ENCODE peak calls at places on chromosome 7, in eight cellular contexts. G, E, I, P, O, Z, D and N are unnamed samples.
A peak's percentile ranks its signal among the peaks of the same experiment; 100 is the strongest.

GRCh38 chr7:64867863-64868440 is 35.1 kb upstream of the ZNF273 start:
- DNase-seq in G (no peak), E (no peak), I (no peak), P (no peak), O (no peak), Z (no peak), D (no peak), N (no peak)

GRCh38 chr7:29564455-29565185 is 985 bp downstream of the PRR15 start:
- DNase-seq in G (no peak), E (no peak), I (peak; percentile 53), P (no peak), O (peak; percentile 56), Z (peak; percentile 56), D (peak; percentile 63), N (peak; percentile 81)

GRCh38 chr7:135844903-135845302 is 96.3 kb upstream of the FAM180A start:
- DNase-seq in G (no peak), E (no peak), I (no peak), P (no peak), O (no peak), Z (no peak), D (no peak), N (no peak)

GRCh38 chr7:106313456-106313891 is 28.7 kb upstream of the NAMPT start:
- DNase-seq in G (no peak), E (no peak), I (no peak), P (no peak), O (no peak), Z (peak; percentile 82), D (no peak), N (peak; percentile 38)

GRCh38 chr7:101432316-101432715 is 69.6 kb downstream of the COL26A1 start:
- DNase-seq in G (no peak), E (no peak), I (no peak), P (no peak), O (no peak), Z (no peak), D (no peak), N (no peak)

GRCh38 chr7:35699906-35700305 is 5.0 kb upstream of the HERPUD2 start:
- DNase-seq in G (no peak), E (no peak), I (no peak), P (no peak), O (no peak), Z (peak; percentile 36), D (no peak), N (no peak)

GRCh38 chr7:31633894-31634494 is 53.0 kb upstream of the PPP1R17 start:
- DNase-seq in G (peak; percentile 60), E (no peak), I (peak; percentile 12), P (peak; percentile 7), O (no peak), Z (peak; percentile 23), D (peak; percentile 77), N (peak; percentile 56)

GRCh38 chr7:93194368-93194767 is 31.9 kb downstream of the HEPACAM2 start:
- DNase-seq in G (no peak), E (no peak), I (no peak), P (peak; percentile 5), O (no peak), Z (no peak), D (peak; percentile 47), N (peak; percentile 55)

GRCh38 chr7:92875719-92876118 is 39.3 kb upstream of the CDK6 start:
- DNase-seq in G (no peak), E (no peak), I (no peak), P (no peak), O (no peak), Z (no peak), D (no peak), N (no peak)

GRCh38 chr7:148747274-148747673 is 48.6 kb downstream of the CUL1 start:
- DNase-seq in G (no peak), E (no peak), I (no peak), P (no peak), O (no peak), Z (no peak), D (peak; percentile 56), N (no peak)

GRCh38 chr7:136102881-136103280 is 125.7 kb upstream of the MTPN start:
- DNase-seq in G (no peak), E (no peak), I (no peak), P (no peak), O (no peak), Z (no peak), D (no peak), N (no peak)

GRCh38 chr7:100889761-100890639 is 485 bp upstream of the UFSP1 start:
- DNase-seq in G (peak; percentile 90), E (peak; percentile 92), I (peak; percentile 94), P (peak; percentile 77), O (peak; percentile 94), Z (peak; percentile 92), D (peak; percentile 96), N (peak; percentile 96)

GRCh38 chr7:106151459-106152312 is 39.6 kb upstream of the SYPL1 start:
- DNase-seq in G (no peak), E (no peak), I (no peak), P (no peak), O (no peak), Z (no peak), D (peak; percentile 16), N (peak; percentile 10)

GRCh38 chr7:113094517-113095249 is 8.1 kb upstream of the GPR85 start:
- DNase-seq in G (no peak), E (no peak), I (no peak), P (no peak), O (no peak), Z (no peak), D (no peak), N (no peak)

GRCh38 chr7:29113384-29114102 is 32.8 kb downstream of the CPVL start:
- DNase-seq in G (no peak), E (no peak), I (no peak), P (no peak), O (no peak), Z (no peak), D (peak; percentile 73), N (peak; percentile 44)

GRCh38 chr7:25456467-25457171 is 228.3 kb upstream of the NPVF start:
- DNase-seq in G (no peak), E (no peak), I (no peak), P (no peak), O (no peak), Z (peak; percentile 3), D (no peak), N (no peak)

GRCh38 chr7:4244041-4244440 is 438.1 kb upstream of the FOXK1 start:
- DNase-seq in G (no peak), E (no peak), I (no peak), P (no peak), O (no peak), Z (no peak), D (no peak), N (no peak)

GRCh38 chr7:47832105-47832715 is 116.1 kb downstream of the PKD1L1 start:
- DNase-seq in G (no peak), E (no peak), I (no peak), P (no peak), O (no peak), Z (no peak), D (no peak), N (no peak)

GRCh38 chr7:47827886-47828285 is 120.4 kb downstream of the PKD1L1 start:
- DNase-seq in G (no peak), E (no peak), I (no peak), P (no peak), O (no peak), Z (no peak), D (no peak), N (no peak)

GRCh38 chr7:47827321-47827720 is 120.9 kb downstream of the PKD1L1 start:
- DNase-seq in G (no peak), E (no peak), I (no peak), P (no peak), O (no peak), Z (no peak), D (no peak), N (no peak)

GRCh38 chr7:47830015-47830414 is 118.3 kb downstream of the PKD1L1 start:
- DNase-seq in G (no peak), E (no peak), I (no peak), P (no peak), O (no peak), Z (no peak), D (no peak), N (no peak)

DNA sequence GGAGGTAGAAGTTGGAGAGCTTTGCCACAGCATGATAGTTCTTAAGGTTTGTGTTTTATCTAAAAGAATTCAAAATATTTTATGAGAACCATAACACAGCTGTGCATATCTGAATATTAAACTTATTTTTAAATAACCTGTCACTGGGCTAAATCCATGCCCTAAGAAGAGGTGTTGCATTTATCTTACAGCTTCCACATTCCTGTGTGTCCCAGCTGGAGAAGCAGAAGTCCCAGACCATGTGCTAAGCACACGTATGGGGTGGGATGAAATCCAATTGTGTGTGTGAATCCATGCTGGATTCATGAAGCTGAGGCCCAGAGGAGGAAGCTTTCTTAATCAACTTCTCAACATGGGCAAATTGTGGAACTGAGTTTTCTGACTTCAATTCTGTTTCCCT is 121.5 kb downstream of the PKD1L1 start:
- DNase-seq in G (no peak), E (no peak), I (no peak), P (no peak), O (no peak), Z (peak; percentile 44), D (no peak), N (no peak)
- H3K4me3 ChIP-seq in G (no peak overlapping the region), E (no peak overlapping the region), I (no peak overlapping the region), P (no peak overlapping the region), O (no peak overlapping the region), Z (no peak overlapping the region), D (no peak overlapping the region), N (no peak overlapping the region)

GRCh38 chr7:134782121-134782623 is 2.7 kb downstream of the CALD1 start:
- DNase-seq in G (no peak), E (no peak), I (no peak), P (no peak), O (no peak), Z (peak; percentile 45), D (no peak), N (peak; percentile 71)
- H3K4me3 ChIP-seq in G (no peak overlapping the region), E (no peak overlapping the region), I (peak overlapping the region; percentile 66), P (peak overlapping the region; percentile 76), O (peak overlapping the region; percentile 66), Z (peak overlapping the region; percentile 100), D (no peak overlapping the region), N (peak overlapping the region; percentile 75)

GRCh38 chr7:27971171-27971570 is 209.4 kb downstream of the JAZF1 start:
- DNase-seq in G (no peak), E (no peak), I (no peak), P (no peak), O (no peak), Z (no peak), D (no peak), N (no peak)
- H3K4me3 ChIP-seq in G (no peak overlapping the region), E (no peak overlapping the region), I (no peak overlapping the region), P (no peak overlapping the region), O (no peak overlapping the region), Z (no peak overlapping the region), D (no peak overlapping the region), N (no peak overlapping the region)

GRCh38 chr7:21215307-21215706 is 212.6 kb upstream of the SP4 start:
- DNase-seq in G (no peak), E (no peak), I (no peak), P (no peak), O (no peak), Z (no peak), D (no peak), N (no peak)

GRCh38 chr7:21218155-21218554 is 209.7 kb upstream of the SP4 start:
- DNase-seq in G (no peak), E (no peak), I (no peak), P (no peak), O (no peak), Z (no peak), D (no peak), N (no peak)

GRCh38 chr7:21221130-21221529 is 206.8 kb upstream of the SP4 start:
- DNase-seq in G (no peak), E (no peak), I (no peak), P (no peak), O (no peak), Z (no peak), D (no peak), N (no peak)
- H3K4me3 ChIP-seq in G (no peak overlapping the region), E (no peak overlapping the region), I (no peak overlapping the region), P (no peak overlapping the region), O (no peak overlapping the region), Z (no peak overlapping the region), D (no peak overlapping the region), N (no peak overlapping the region)